ENCODE peak calls at places on chromosomes 6 and 20, in six cellular contexts. C, M, O, X, F and D are unnamed samples.
A peak's percentile ranks its signal among the peaks of the same experiment; 100 is the strongest.

GRCh38 chr20:48729538-48729937 is 98.3 kb downstream of the PREX1 start:
- DNase-seq in C (no peak), M (no peak), O (no peak), X (no peak), F (no peak), D (no peak)

GRCh38 chr20:52076164-52076563 is 115.4 kb downstream of the ZFP64 start:
- DNase-seq in C (no peak), M (no peak), O (no peak), X (no peak), F (no peak), D (peak; percentile 11)

GRCh38 chr6:100460650-100461204 is 4.0 kb downstream of the SIM1 start:
- DNase-seq in C (no peak), M (no peak), O (no peak), X (no peak), F (no peak), D (no peak)

GRCh38 chr6:5728726-5729434 is 277.8 kb downstream of the NRN1 start:
- DNase-seq in C (no peak), M (no peak), O (no peak), X (no peak), F (no peak), D (no peak)

GRCh38 chr20:9978395-9979004 is 56.3 kb upstream of the ANKEF1 start:
- DNase-seq in C (no peak), M (no peak), O (no peak), X (peak; percentile 14), F (peak; percentile 82), D (peak; percentile 88)

GRCh38 chr6:22157233-22157632 is 139.6 kb downstream of the PRL start:
- DNase-seq in C (no peak), M (no peak), O (no peak), X (no peak), F (no peak), D (no peak)

GRCh38 chr6:2999005-2999620 is 581 bp upstream of the NQO2 start:
- DNase-seq in C (no peak), M (no peak), O (peak; percentile 67), X (no peak), F (peak; percentile 73), D (peak; percentile 85)

GRCh38 chr6:106702046-106702445 is 72.7 kb downstream of the QRSL1 start:
- DNase-seq in C (peak; percentile 11), M (no peak), O (no peak), X (no peak), F (no peak), D (no peak)

GRCh38 chr6:106510090-106510970 is 119.0 kb downstream of the RTN4IP1 start:
- DNase-seq in C (no peak), M (peak; percentile 36), O (peak; percentile 76), X (no peak), F (no peak), D (peak; percentile 48)

GRCh38 chr20:61353261-61353995 is 101.4 kb downstream of the CDH4 start:
- DNase-seq in C (no peak), M (no peak), O (no peak), X (no peak), F (no peak), D (no peak)

GRCh38 chr6:104639671-104640070 is 220.0 kb downstream of the HACE1 start:
- DNase-seq in C (no peak), M (no peak), O (no peak), X (no peak), F (no peak), D (peak; percentile 89)

GRCh38 chr6:123965894-123966293 is 162.2 kb downstream of the NKAIN2 start:
- DNase-seq in C (no peak), M (no peak), O (no peak), X (no peak), F (no peak), D (no peak)

GRCh38 chr20:8608470-8608869 is 460.4 kb upstream of the PLCB4 start:
- DNase-seq in C (no peak), M (no peak), O (no peak), X (no peak), F (no peak), D (no peak)

GRCh38 chr6:89269981-89270380 is 45.1 kb downstream of the GABRR2 start:
- DNase-seq in C (peak; percentile 51), M (no peak), O (no peak), X (no peak), F (no peak), D (no peak)

GRCh38 chr20:8766868-8767390 is 302.0 kb upstream of the PLCB4 start:
- DNase-seq in C (no peak), M (no peak), O (no peak), X (no peak), F (no peak), D (no peak)

GRCh38 chr20:38999217-38999616 is 37.1 kb downstream of the DHX35 start:
- DNase-seq in C (no peak), M (no peak), O (no peak), X (no peak), F (no peak), D (no peak)

GRCh38 chr20:10708342-10709185 is 34.8 kb upstream of the JAG1 start:
- DNase-seq in C (no peak), M (no peak), O (no peak), X (no peak), F (peak; percentile 71), D (peak; percentile 89)

GRCh38 chr6:49462071-49462470 is 982 bp downstream of the MMUT start:
- DNase-seq in C (no peak), M (no peak), O (no peak), X (no peak), F (no peak), D (peak; percentile 39)

GRCh38 chr20:11454966-11455799 is 462.5 kb upstream of the BTBD3 start:
- DNase-seq in C (no peak), M (no peak), O (no peak), X (no peak), F (peak; percentile 55), D (peak; percentile 57)

GRCh38 chr6:87116922-87117321 is 22.0 kb upstream of the CGA start:
- DNase-seq in C (no peak), M (no peak), O (no peak), X (no peak), F (no peak), D (no peak)

GRCh38 chr6:135212020-135212806 is 31.1 kb downstream of the MYB start:
- DNase-seq in C (no peak), M (no peak), O (no peak), X (no peak), F (peak; percentile 68), D (peak; percentile 88)

GRCh38 chr20:55582498-55582897 is 422.8 kb downstream of the CBLN4 start:
- DNase-seq in C (no peak), M (no peak), O (no peak), X (no peak), F (no peak), D (no peak)

GRCh38 chr6:34955447-34955846 is 66.4 kb downstream of the ANKS1A start:
- DNase-seq in C (no peak), M (no peak), O (no peak), X (no peak), F (no peak), D (no peak)

GRCh38 chr6:110980227-110980626 is 1.6 kb upstream of the RPF2 start:
- DNase-seq in C (no peak), M (no peak), O (no peak), X (no peak), F (no peak), D (no peak)

GRCh38 chr6:170136541-170137175 is 154.2 kb downstream of the DLL1 start:
- DNase-seq in C (peak; percentile 85), M (no peak), O (no peak), X (no peak), F (no peak), D (no peak)

GRCh38 chr6:36829919-36830544 is 9.2 kb downstream of the CPNE5 start:
- DNase-seq in C (no peak), M (peak; percentile 84), O (peak; percentile 84), X (no peak), F (no peak), D (no peak)

GRCh38 chr6:169232507-169232931 is 21.1 kb downstream of the THBS2 start:
- DNase-seq in C (peak; percentile 80), M (no peak), O (peak; percentile 9), X (no peak), F (no peak), D (no peak)

GRCh38 chr20:44409132-44409600 is 53.7 kb downstream of the HNF4A start:
- DNase-seq in C (no peak), M (no peak), O (no peak), X (no peak), F (no peak), D (no peak)

GRCh38 chr6:108435391-108435790 is 125.3 kb upstream of the FOXO3 start:
- DNase-seq in C (no peak), M (no peak), O (no peak), X (no peak), F (no peak), D (no peak)
- TF ChIP-seq CTCF in C (no peak), M (no peak), O (no peak), X (no peak), F (no peak), D (no peak)

GRCh38 chr6:65776332-65776731 is 69.3 kb upstream of the EYS start:
- DNase-seq in C (no peak), M (no peak), O (no peak), X (no peak), F (no peak), D (no peak)
- TF ChIP-seq CTCF in C (no peak), M (no peak), O (no peak), X (peak; percentile 22), F (no peak), D (no peak)

DNA sequence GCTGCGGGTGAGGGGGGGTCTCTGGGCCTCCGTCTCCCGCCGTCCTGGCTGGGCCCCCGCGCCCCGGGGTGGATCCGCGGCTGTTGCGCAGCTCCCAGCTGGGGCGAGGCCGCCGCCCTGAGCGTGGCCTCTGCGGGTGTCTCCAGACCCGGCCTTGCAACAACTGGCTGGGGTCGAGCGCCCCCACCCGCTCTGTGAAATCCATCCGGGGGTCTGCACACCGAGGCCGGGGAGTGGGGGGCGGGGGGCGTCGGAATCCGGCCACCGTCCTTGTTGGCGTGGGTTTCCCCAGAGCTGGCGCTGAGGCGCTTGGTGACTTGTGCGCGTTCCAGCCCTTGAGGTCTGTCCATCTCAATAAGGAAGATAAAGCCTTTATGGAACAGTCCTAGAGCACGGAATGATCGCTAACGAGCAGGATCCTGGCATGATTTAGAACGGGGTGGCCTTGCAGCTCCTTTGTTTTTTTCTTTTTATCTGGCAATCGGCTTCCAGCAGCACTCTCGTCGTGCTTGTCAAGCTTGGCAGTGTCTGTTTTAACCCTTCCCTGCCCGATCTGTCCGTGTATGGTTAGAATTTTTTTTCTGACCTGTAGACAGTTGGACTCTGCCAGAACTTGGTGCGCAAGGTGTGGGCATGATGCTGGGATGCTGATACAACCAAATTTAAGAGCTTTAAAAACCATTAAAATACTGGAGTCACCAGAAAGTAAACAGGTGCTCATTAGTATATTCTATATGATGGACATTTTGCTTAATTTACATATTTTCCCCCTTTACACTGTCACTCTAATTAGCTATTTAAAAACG is 675 bp downstream of the DSTN start:
- DNase-seq in C (peak; percentile 85), M (peak; percentile 37), O (peak; percentile 58), X (peak; percentile 48), F (no peak), D (peak; percentile 52)
- TF ChIP-seq CTCF in C (peak; percentile 15), M (no peak), O (no peak), X (no peak), F (peak; percentile 3), D (no peak)

DNA sequence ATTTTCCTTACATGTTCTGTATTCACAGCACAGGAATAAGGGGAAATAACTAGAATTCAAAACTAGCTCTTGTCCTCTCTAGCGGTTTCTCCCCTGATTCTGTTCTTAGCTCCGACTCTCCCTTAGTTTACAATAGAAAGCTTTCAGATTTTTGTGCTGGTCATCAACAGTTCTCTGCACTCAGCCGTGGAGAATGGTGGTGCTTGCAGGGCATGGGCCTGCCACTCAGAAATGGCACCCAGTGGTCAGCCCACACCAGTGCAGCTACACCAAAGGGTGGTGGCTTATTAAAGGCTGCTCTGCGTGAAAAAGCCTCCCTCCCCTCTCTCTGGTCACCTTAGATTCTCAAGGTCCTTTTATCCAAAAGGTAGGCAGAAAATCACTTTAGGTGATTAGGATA is 123.5 kb downstream of the SASH1 start:
- DNase-seq in C (peak; percentile 25), M (no peak), O (no peak), X (no peak), F (no peak), D (no peak)
- TF ChIP-seq CTCF in C (no peak), M (no peak), O (no peak), X (no peak), F (no peak), D (no peak)